ENCODE peak calls at places on chromosomes 16 and 17, in nine cellular contexts. E, Y, H, T, S, G, R, A and Z are unnamed samples.

GRCh38 chr16:85227924-85228462 is 115.7 kb upstream of the CIBAR2 start:
- DNase-seq in E (no peak), Y (no peak), H (no peak), T (no peak), S (no peak), G (no peak), R (peak; percentile 61), A (no peak), Z (no peak)

GRCh38 chr16:84331998-84332780 is 36.1 kb upstream of the ATP2C2 start:
- DNase-seq in E (no peak), Y (no peak), H (no peak), T (no peak), S (peak; percentile 31), G (no peak), R (no peak), A (no peak), Z (no peak)

GRCh38 chr17:82094931-82095776 is 2.9 kb downstream of the FASN start:
- DNase-seq in E (no peak), Y (peak; percentile 10), H (no peak), T (no peak), S (no peak), G (no peak), R (no peak), A (no peak), Z (no peak)

GRCh38 chr16:12455287-12455798 is 348.3 kb downstream of the CPPED1 start:
- DNase-seq in E (no peak), Y (no peak), H (no peak), T (peak; percentile 53), S (peak; percentile 43), G (no peak), R (peak; percentile 53), A (peak; percentile 59), Z (peak; percentile 50)

GRCh38 chr17:28396635-28397239 is 9.3 kb downstream of the SLC46A1 start:
- DNase-seq in E (no peak), Y (no peak), H (no peak), T (no peak), S (no peak), G (no peak), R (no peak), A (no peak), Z (no peak)

GRCh38 chr17:42118545-42118944 is 2.6 kb downstream of the KAT2A start:
- DNase-seq in E (no peak), Y (no peak), H (no peak), T (no peak), S (no peak), G (no peak), R (peak; percentile 55), A (no peak), Z (peak; percentile 30)

GRCh38 chr16:72763927-72764628 is 283.9 kb downstream of the ZFHX3 start:
- DNase-seq in E (no peak), Y (no peak), H (no peak), T (no peak), S (no peak), G (no peak), R (no peak), A (no peak), Z (no peak)

GRCh38 chr16:50160495-50161164 is 7.5 kb downstream of the TENT4B start:
- DNase-seq in E (no peak), Y (no peak), H (no peak), T (no peak), S (no peak), G (no peak), R (no peak), A (no peak), Z (no peak)

GRCh38 chr16:72596373-72596772 is 424.4 kb upstream of the PMFBP1 start:
- DNase-seq in E (no peak), Y (no peak), H (no peak), T (no peak), S (no peak), G (no peak), R (no peak), A (no peak), Z (no peak)

GRCh38 chr16:68230176-68230571 is 5.8 kb downstream of the ESRP2 start:
- DNase-seq in E (no peak), Y (no peak), H (no peak), T (no peak), S (no peak), G (no peak), R (no peak), A (no peak), Z (no peak)

GRCh38 chr17:48153711-48154642 is 46.4 kb downstream of the SNX11 start:
- DNase-seq in E (no peak), Y (no peak), H (no peak), T (peak; percentile 57), S (peak; percentile 50), G (peak; percentile 3), R (peak; percentile 32), A (peak; percentile 68), Z (no peak)

GRCh38 chr17:79137015-79137770 is 62.6 kb downstream of the ENGASE start:
- DNase-seq in E (no peak), Y (no peak), H (no peak), T (no peak), S (no peak), G (no peak), R (no peak), A (no peak), Z (no peak)

GRCh38 chr17:42573095-42573494 is 4.4 kb downstream of the PSMC3IP start:
- DNase-seq in E (no peak), Y (no peak), H (no peak), T (no peak), S (no peak), G (no peak), R (no peak), A (peak; percentile 1), Z (no peak)

GRCh38 chr17:27356091-27356705 is 62.3 kb downstream of the WSB1 start:
- DNase-seq in E (no peak), Y (no peak), H (no peak), T (no peak), S (no peak), G (no peak), R (no peak), A (no peak), Z (no peak)

GRCh38 chr16:87713469-87714229 is 52.1 kb downstream of the KLHDC4 start:
- DNase-seq in E (no peak), Y (no peak), H (peak; percentile 21), T (no peak), S (no peak), G (no peak), R (no peak), A (no peak), Z (peak; percentile 65)